ENCODE peak calls at places on chromosomes 16 and 17, in four cellular contexts. I, V, F and X are unnamed samples.

GRCh38 chr16:49833796-49834195 is 22.1 kb downstream of the ZNF423 start:
- DNase-seq in I (no peak), F (no peak), V (no peak), X (no peak)

GRCh38 chr17:48597492-48597774 is 3.9 kb upstream of the HOXB5 start:
- DNase-seq in I (no peak), F (no peak), V (no peak), X (no peak)

GRCh38 chr17:40625311-40625710 is 22.3 kb downstream of the SMARCE1 start:
- DNase-seq in F (no peak), I (no peak), V (no peak), X (no peak)

GRCh38 chr16:48365601-48366164 is 19.5 kb downstream of the SIAH1 start:
- DNase-seq in F (peak; percentile 93), I (peak; percentile 62), V (peak; percentile 78), X (peak; percentile 74)

GRCh38 chr17:50059256-50059655 is 3.3 kb downstream of the ITGA3 start:
- DNase-seq in I (no peak), V (no peak), F (no peak), X (no peak)

GRCh38 chr17:50047488-50048126 is 8.3 kb upstream of the ITGA3 start:
- DNase-seq in I (peak; percentile 66), V (no peak), F (no peak), X (no peak)

GRCh38 chr17:62663304-62663703 is 35.8 kb downstream of the MRC2 start:
- DNase-seq in F (no peak), I (no peak), V (no peak), X (no peak)

GRCh38 chr16:4265676-4266075 is 7.1 kb downstream of the TFAP4 start:
- DNase-seq in I (no peak), V (no peak), F (no peak), X (no peak)

GRCh38 chr17:63304704-63305261 is 141.3 kb downstream of the CYB561 start:
- DNase-seq in I (no peak), F (peak; percentile 43), V (no peak), X (no peak)

GRCh38 chr16:5604770-5605169 is 507.2 kb upstream of the EEF2KMT start:
- DNase-seq in V (no peak), F (no peak), I (no peak), X (no peak)

GRCh38 chr16:12392585-12393089 is 411.1 kb downstream of the CPPED1 start:
- DNase-seq in V (no peak), F (no peak), I (no peak), X (no peak)
- TF ChIP-seq CTCF in V (no peak), F (no peak), I (no peak), X (no peak)

GRCh38 chr16:62253926-62254325 is 217.7 kb upstream of the CDH8 start:
- DNase-seq in F (no peak), V (no peak), I (no peak), X (no peak)
- TF ChIP-seq CTCF in F (no peak), V (no peak), I (no peak), X (no peak)

GRCh38 chr17:67157732-67158639 is 87.0 kb downstream of the HELZ start:
- DNase-seq in I (peak; percentile 41), V (no peak), F (no peak), X (no peak)
- TF ChIP-seq CTCF in I (peak; percentile 57), V (no peak), F (no peak), X (no peak)

GRCh38 chr16:51084074-51084928 is 66.8 kb downstream of the SALL1 start:
- DNase-seq in I (peak; percentile 1), V (no peak), F (no peak), X (no peak)
- TF ChIP-seq CTCF in I (no peak), V (no peak), F (no peak), X (no peak)

GRCh38 chr16:73565263-73565662 is 517.3 kb upstream of the ZFHX3 start:
- DNase-seq in F (no peak), V (no peak), I (no peak), X (no peak)
- TF ChIP-seq CTCF in F (no peak), V (no peak), I (no peak), X (no peak)

GRCh38 chr16:88634994-88635670 is 3.2 kb upstream of the IL17C start:
- DNase-seq in I (no peak), V (no peak), F (no peak), X (no peak)
- TF ChIP-seq CTCF in I (no peak), V (no peak), F (no peak), X (no peak)

GRCh38 chr17:35666070-35666469 is 65.4 kb upstream of the RASL10B start:
- DNase-seq in I (no peak), F (no peak), V (no peak), X (no peak)
- TF ChIP-seq CTCF in I (no peak), F (no peak), V (no peak), X (no peak)

GRCh38 chr16:30834130-30834740 is 47.2 kb upstream of the ZNF629 start:
- DNase-seq in I (no peak), V (no peak), F (no peak), X (no peak)

GRCh38 chr16:30830072-30830417 is 43.0 kb upstream of the ZNF629 start:
- DNase-seq in I (no peak), F (no peak), V (no peak), X (no peak)

DNA sequence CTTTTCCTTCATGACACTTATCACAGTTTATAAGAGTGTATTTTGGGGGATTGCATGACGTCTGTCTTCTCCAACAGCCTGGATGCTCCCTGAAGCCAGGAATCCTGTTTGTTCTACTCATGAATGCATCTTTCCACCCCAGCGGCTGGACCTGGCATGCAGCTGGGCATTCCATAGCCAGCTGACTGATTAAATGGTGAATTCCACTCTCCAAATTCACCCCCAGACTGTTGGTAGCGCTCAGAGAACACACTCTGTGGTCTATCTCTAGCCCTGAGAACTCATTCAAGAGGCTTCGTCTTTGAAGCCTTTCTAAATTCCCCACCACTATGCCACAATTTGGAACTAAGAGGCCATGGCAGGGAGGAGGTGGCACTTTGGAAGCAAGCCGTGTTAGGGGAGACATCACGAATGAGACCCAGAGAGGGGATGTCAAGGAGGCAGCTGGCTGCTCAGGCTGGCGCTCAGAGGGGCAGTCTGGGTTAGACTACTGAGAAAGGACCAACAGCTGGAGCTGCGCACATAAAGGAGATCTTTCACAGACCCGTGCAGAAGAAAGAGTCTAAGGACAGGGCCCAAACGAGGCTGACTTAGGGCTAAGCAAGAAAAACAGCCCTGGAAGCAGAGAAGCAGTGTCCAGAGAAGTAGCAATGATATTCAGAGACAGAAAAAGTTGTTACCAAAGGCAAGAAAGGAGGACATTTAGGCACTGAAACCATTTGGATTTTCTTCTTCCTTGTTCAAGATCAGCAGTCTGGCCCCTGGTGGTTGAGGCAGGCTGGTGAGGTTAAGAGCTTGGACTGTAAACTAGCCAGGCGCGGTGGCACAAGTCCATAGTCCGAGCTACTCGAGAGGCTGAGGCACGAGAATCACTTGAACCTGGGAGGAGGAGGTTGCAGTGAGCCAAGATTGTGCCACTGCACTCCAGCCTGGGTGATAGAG is 42.4 kb upstream of the ZNF629 start:
- DNase-seq in I (no peak), F (no peak), V (no peak), X (no peak)
- TF ChIP-seq CTCF in I (peak; percentile 34), F (no peak), V (no peak), X (no peak)

DNA sequence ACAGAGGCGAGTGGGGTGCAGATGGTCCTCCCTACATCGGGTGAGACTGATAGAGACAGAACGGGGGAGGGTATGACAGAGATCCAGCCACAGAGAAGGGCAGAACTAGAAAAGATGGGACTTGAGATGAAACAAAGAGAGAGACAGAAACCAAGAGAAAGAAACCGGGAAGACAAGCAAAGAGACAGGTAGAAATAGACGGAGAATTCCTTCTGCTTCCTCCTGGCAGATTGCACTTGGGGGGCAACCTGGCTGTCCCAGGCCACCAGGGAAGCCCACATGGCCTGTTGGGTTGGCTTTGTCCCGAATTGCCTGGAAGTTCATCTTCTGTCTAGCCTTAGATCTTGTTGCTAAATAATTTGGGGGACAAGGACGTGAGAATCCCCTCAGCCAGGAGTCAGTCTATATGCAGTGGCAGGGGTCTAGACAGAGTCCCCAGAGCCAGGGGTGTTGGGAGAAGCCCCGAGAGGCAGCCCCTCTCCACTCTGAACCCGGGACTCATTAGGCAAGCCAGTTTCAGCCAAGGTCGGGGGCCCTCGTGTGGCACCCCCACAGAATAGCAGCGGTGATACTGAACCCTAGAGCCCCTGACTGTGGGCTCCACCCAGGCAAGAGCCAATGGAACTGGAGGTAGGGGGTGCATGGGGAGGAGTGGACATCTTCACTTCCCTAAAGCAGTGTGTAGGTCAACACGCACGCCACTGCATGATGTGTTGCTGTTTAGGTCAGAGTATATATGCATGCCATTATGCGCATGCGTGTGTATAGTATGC is 626 bp upstream of the TSPOAP1 start:
- DNase-seq in V (no peak), I (no peak), F (peak; percentile 35), X (peak; percentile 75)
- TF ChIP-seq CTCF in V (no peak), I (peak; percentile 52), F (peak; percentile 13), X (no peak)

DNA sequence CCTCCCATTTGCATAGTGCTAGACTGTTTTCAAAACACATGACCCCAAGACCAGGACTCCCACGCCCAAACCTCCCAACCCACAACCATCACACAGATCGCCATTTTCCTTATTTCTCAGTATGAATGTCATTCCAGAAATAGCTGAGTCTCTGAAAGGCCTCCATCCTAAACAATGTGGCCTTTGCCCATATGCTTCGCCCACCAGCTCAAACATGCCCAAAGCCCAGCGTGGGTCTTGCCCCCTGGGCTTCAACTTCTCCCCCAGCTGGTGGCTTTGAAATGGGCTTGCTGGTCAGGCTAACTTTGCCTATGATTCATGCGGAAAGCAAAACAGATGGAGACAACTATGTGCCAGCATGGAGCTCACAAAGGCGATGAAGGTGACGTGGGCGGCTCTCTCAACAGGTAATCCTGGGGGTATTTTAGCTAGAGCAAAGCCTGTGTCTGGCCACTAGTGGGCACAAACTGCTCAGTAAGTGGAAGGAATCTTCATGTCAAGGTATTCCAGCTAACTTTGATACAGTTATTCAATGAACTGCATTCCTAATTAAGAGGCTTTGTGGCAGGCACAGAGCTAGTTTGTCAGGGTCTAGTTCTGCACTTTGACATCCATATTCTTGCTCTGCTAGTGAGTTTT is 17.1 kb downstream of the PMP22 start:
- DNase-seq in F (no peak), I (no peak), V (no peak), X (no peak)
- TF ChIP-seq CTCF in F (peak; percentile 18), I (peak; percentile 77), V (peak; percentile 58), X (no peak)